ENCODE peak calls at places on chromosomes 6 and 20, in four cellular contexts. G, L, S and O are unnamed samples.

GRCh38 chr6:153980176-153980575 is 58.9 kb upstream of the OPRM1 start:
- DNase-seq in S (no peak), G (no peak), L (no peak), O (no peak)

GRCh38 chr6:33672808-33673207 is 38.7 kb downstream of the UQCC2 start:
- DNase-seq in S (no peak), G (peak), L (no peak), O (no peak)

GRCh38 chr6:16811277-16811979 is 50.2 kb upstream of the ATXN1 start:
- DNase-seq in L (no peak), G (no peak), S (no peak), O (no peak)

GRCh38 chr20:671252-672030 is 4.2 kb downstream of the SCRT2 start:
- DNase-seq in S (no peak), L (no peak), G (no peak), O (no peak)

GRCh38 chr20:57663681-57664451 is 43.6 kb upstream of the ZBP1 start:
- DNase-seq in S (no peak), G (no peak), L (no peak), O (no peak)

GRCh38 chr6:42257614-42258013 is 40.0 kb upstream of the MRPS10 start:
- DNase-seq in S (no peak), L (no peak), G (no peak), O (no peak)

GRCh38 chr6:114282268-114282667 is 60.6 kb downstream of the HS3ST5 start:
- DNase-seq in G (no peak), L (no peak), S (no peak), O (no peak)

GRCh38 chr20:62336775-62337557 is 30.1 kb downstream of the LAMA5 start:
- DNase-seq in S (no peak), G (no peak), L (no peak), O (no peak)

GRCh38 chr6:112218563-112218962 is 35.8 kb downstream of the LAMA4 start:
- DNase-seq in G (no peak), L (no peak), S (no peak), O (no peak)

GRCh38 chr6:83359638-83360037 is 71.2 kb downstream of the ME1 start:
- DNase-seq in S (no peak), L (no peak), G (no peak), O (no peak)

GRCh38 chr20:602357-602970 is 7.6 kb downstream of the TCF15 start:
- DNase-seq in S (no peak), L (no peak), G (no peak), O (no peak)

GRCh38 chr6:45949256-45949655 is 66.4 kb downstream of the CLIC5 start:
- DNase-seq in S (no peak), G (no peak), L (no peak), O (no peak)

GRCh38 chr20:31838646-31839292 is 6.6 kb downstream of the FOXS1 start:
- DNase-seq in S (no peak), G (no peak), L (no peak), O (no peak)

GRCh38 chr20:23074052-23074451 is 12.1 kb downstream of the CD93 start:
- DNase-seq in G (no peak), S (no peak), L (no peak), O (no peak)

GRCh38 chr6:4101298-4101697 is 22.4 kb upstream of the FAM217A start:
- DNase-seq in G (no peak), S (no peak), L (no peak), O (no peak)

GRCh38 chr6:9830808-9831207 is 584.1 kb downstream of the TFAP2A start:
- DNase-seq in S (no peak), G (no peak), L (no peak), O (no peak)

GRCh38 chr6:78598966-78599365 is 268.4 kb upstream of the IRAK1BP1 start:
- DNase-seq in L (no peak), S (no peak), G (no peak), O (no peak)

GRCh38 chr6:80143312-80143960 is 37.0 kb downstream of the BCKDHB start:
- DNase-seq in G (no peak), S (no peak), L (no peak), O (no peak)

GRCh38 chr6:118902731-118903130 is 8.8 kb downstream of the ASF1A start:
- DNase-seq in G (no peak), L (no peak), S (no peak), O (no peak)

GRCh38 chr6:19879663-19880062 is 42.5 kb downstream of the ID4 start:
- DNase-seq in G (no peak), S (no peak), L (peak), O (no peak)

GRCh38 chr6:158125271-158125670 is 42.8 kb downstream of the SERAC1 start:
- DNase-seq in L (no peak), S (no peak), G (no peak), O (no peak)

GRCh38 chr6:72649032-72649984 is 27.4 kb downstream of the KCNQ5 start:
- DNase-seq in S (no peak), G (no peak), L (no peak), O (peak)

GRCh38 chr6:134888316-134888715 is 61.6 kb downstream of the ALDH8A1 start:
- DNase-seq in G (no peak), L (no peak), S (no peak), O (no peak)

GRCh38 chr20:57433658-57434389 is 42.6 kb downstream of the RBM38 start:
- DNase-seq in G (no peak), L (no peak), S (peak), O (peak)

GRCh38 chr6:118551063-118551672 is 3.1 kb downstream of the PLN start:
- DNase-seq in L (peak), S (no peak), G (peak), O (no peak)

GRCh38 chr6:137002505-137002904 is 42.3 kb downstream of the IL20RA start:
- DNase-seq in L (no peak), G (no peak), S (no peak), O (no peak)

GRCh38 chr20:13613917-13614316 is 24.8 kb downstream of the TASP1 start:
- DNase-seq in S (no peak), G (no peak), L (no peak), O (no peak)